ENCODE peak calls at places on chromosomes 1 and 21, in four cellular contexts. B is activated T-helper 2 cell treated with anti-CD3 and anti-CD28 coated beads, Interferon-gamma antibody, Interleukin-2, Interleukin-4, amounts not matched to agents 10 μg/mL and 5 μg/mL and 100 μg/mL, durations not matched to agents 14 hours and 24 hours and 36 hours; E is SW480; A is T-helper 2 cell treated with Interferon-gamma antibody and Interleukin-4, amounts not matched to agents 5 μg/mL and 100 μg/mL, for 36 hours. Y is an unnamed sample.

GRCh38 chr1:53525595-53525994 is 66.4 kb downstream of the DMRTB1 start:
- DNase-seq in B (no peak), E (no peak), A (no peak), Y (no peak)

GRCh38 chr1:84642776-84643175 is 47.5 kb downstream of the SSX2IP start:
- DNase-seq in B (no peak), E (no peak), A (no peak), Y (peak; percentile 24)

GRCh38 chr1:154571964-154572288 is 4.3 kb downstream of the CHRNB2 start:
- DNase-seq in B (no peak), E (no peak), A (no peak), Y (no peak)

GRCh38 chr1:219988387-219988786 is 57.9 kb downstream of the EPRS1 start:
- DNase-seq in B (no peak), E (no peak), A (no peak), Y (no peak)

GRCh38 chr1:234536756-234537155 is 57.8 kb upstream of the TARBP1 start:
- DNase-seq in B (no peak), E (no peak), A (no peak), Y (no peak)

GRCh38 chr1:59291566-59291965 is 5.3 kb upstream of the FGGY start:
- DNase-seq in B (no peak), E (no peak), A (no peak), Y (no peak)

GRCh38 chr1:235127774-235128452 is 724 bp downstream of the TOMM20 start:
- DNase-seq in B (no peak), E (no peak), A (no peak), Y (peak; percentile 44)

GRCh38 chr1:223136086-223136485 is 7.0 kb downstream of the TLR5 start:
- DNase-seq in B (no peak), E (no peak), A (no peak), Y (no peak)

GRCh38 chr1:234907585-234908457 is 220.8 kb downstream of the TOMM20 start:
- DNase-seq in B (no peak), E (no peak), A (no peak), Y (no peak)

GRCh38 chr1:83741348-83741747 is 257.6 kb downstream of the TTLL7 start:
- DNase-seq in B (no peak), E (no peak), A (no peak), Y (no peak)

GRCh38 chr1:187001198-187001904 is 172.6 kb downstream of the PLA2G4A start:
- DNase-seq in B (no peak), E (no peak), A (no peak), Y (no peak)

GRCh38 chr1:64563958-64564565 is 94.1 kb downstream of the CACHD1 start:
- DNase-seq in B (no peak), E (no peak), A (no peak), Y (no peak)

GRCh38 chr1:77387553-77387952 is 105.7 kb downstream of the AK5 start:
- DNase-seq in B (no peak), E (no peak), A (no peak), Y (no peak)

GRCh38 chr1:175201061-175201508 is 8.5 kb upstream of the KIAA0040 start:
- DNase-seq in B (no peak), E (no peak), A (no peak), Y (no peak)

GRCh38 chr21:35974801-35975200 is 85.5 kb downstream of the SETD4 start:
- DNase-seq in B (no peak), E (peak; percentile 99), A (no peak), Y (no peak)

GRCh38 chr1:228986093-228986904 is 251.0 kb downstream of the RHOU start:
- DNase-seq in B (no peak), E (no peak), A (no peak), Y (no peak)

GRCh38 chr21:45524756-45525152 is 17.5 kb downstream of the SLC19A1 start:
- DNase-seq in B (no peak), E (no peak), A (no peak), Y (no peak)

GRCh38 chr1:202085682-202086373 is 36.9 kb upstream of the GPR37L1 start:
- DNase-seq in B (no peak), E (peak; percentile 89), A (no peak), Y (no peak)

GRCh38 chr1:240109920-240110685 is 18.4 kb downstream of the FMN2 start:
- DNase-seq in B (no peak), E (no peak), A (no peak), Y (no peak)

GRCh38 chr1:94036721-94037120 is 84.2 kb downstream of the ABCA4 start:
- DNase-seq in B (no peak), E (no peak), A (no peak), Y (peak; percentile 29)

GRCh38 chr1:8965121-8965820 is 19.6 kb downstream of the CA6 start:
- DNase-seq in B (no peak), E (no peak), A (no peak), Y (no peak)

GRCh38 chr1:44302557-44302956 is 52.5 kb downstream of the ERI3 start:
- DNase-seq in B (no peak), E (no peak), A (no peak), Y (peak; percentile 68)

GRCh38 chr1:168135982-168136708 is 585 bp downstream of the GPR161 start:
- DNase-seq in B (no peak), E (peak; percentile 52), A (no peak), Y (peak; percentile 28)

GRCh38 chr1:84847253-84848247 is 45.5 kb downstream of the LPAR3 start:
- DNase-seq in B (no peak), E (peak; percentile 82), A (no peak), Y (peak; percentile 73)

GRCh38 chr21:17732306-17732705 is 86.8 kb downstream of the C21orf91 start:
- DNase-seq in B (no peak), E (no peak), A (no peak), Y (no peak)

GRCh38 chr1:172976222-172977041 is 74.3 kb downstream of the TNFSF18 start:
- DNase-seq in B (no peak), E (peak; percentile 18), A (no peak), Y (no peak)

GRCh38 chr1:226111865-226112395 is 49.4 kb downstream of the H3-3A start:
- DNase-seq in B (no peak), E (no peak), A (no peak), Y (no peak)

GRCh38 chr1:228334954-228335353 is 71.7 kb downstream of the TRIM11 start:
- DNase-seq in B (no peak), E (no peak), A (no peak), Y (no peak)

GRCh38 chr1:32900956-32901822 is at the start of gene TMEM54:
- DNase-seq in B (no peak), E (no peak), A (peak; percentile 16), Y (no peak)

GRCh38 chr1:108877324-108877812 is 583 bp downstream of the GPSM2 start:
- DNase-seq in B (no peak), E (peak; percentile 32), A (no peak), Y (peak; percentile 55)

GRCh38 chr1:228148196-228148861 is 1.4 kb upstream of the GJC2 start:
- DNase-seq in B (no peak), E (no peak), A (no peak), Y (no peak)

GRCh38 chr1:23638786-23639241 is 52.8 kb upstream of the RPL11 start:
- DNase-seq in B (no peak), E (no peak), A (no peak), Y (no peak)

GRCh38 chr1:103496014-103496635 is 29.4 kb upstream of the RNPC3 start:
- DNase-seq in B (no peak), E (no peak), A (no peak), Y (no peak)

GRCh38 chr1:7470904-7471638 is 300.0 kb upstream of the VAMP3 start:
- DNase-seq in B (no peak), E (peak; percentile 70), A (no peak), Y (no peak)